ENCODE peak calls at places on chromosomes 5 and 9, in six cellular contexts. M, R, D, S, V and K are unnamed samples.

GRCh38 chr5:108461628-108462367 is 79.9 kb upstream of the FBXL17 start:
- DNase-seq in M (no peak), R (no peak), D (no peak), S (no peak), V (peak), K (peak)

GRCh38 chr9:6055213-6055612 is 39.8 kb upstream of the RANBP6 start:
- DNase-seq in M (peak), R (peak), D (peak), S (peak), V (peak), K (peak)

GRCh38 chr5:61151893-61152292 is 10.4 kb downstream of the SMIM15 start:
- DNase-seq in M (no peak), R (no peak), D (no peak), S (no peak), V (no peak), K (no peak)

GRCh38 chr9:88025411-88026132 is 51.2 kb upstream of the CDK20 start:
- DNase-seq in M (no peak), R (no peak), D (no peak), S (no peak), V (no peak), K (no peak)

GRCh38 chr5:35331941-35332340 is 101.7 kb upstream of the PRLR start:
- DNase-seq in M (no peak), R (no peak), D (no peak), S (no peak), V (no peak), K (peak)

GRCh38 chr5:78504726-78505431 is 143.7 kb downstream of the LHFPL2 start:
- DNase-seq in M (peak), R (peak), D (no peak), S (peak), V (peak), K (peak)

GRCh38 chr9:22954964-22955363 is 508.3 kb downstream of the DMRTA1 start:
- DNase-seq in M (no peak), R (no peak), D (no peak), S (no peak), V (no peak), K (no peak)

GRCh38 chr5:138463335-138464017 is 1.8 kb upstream of the EGR1 start:
- DNase-seq in M (peak), R (no peak), D (no peak), S (no peak), V (no peak), K (no peak)

GRCh38 chr9:35689601-35690446 is at the start of gene TPM2:
- DNase-seq in M (no peak), R (no peak), D (no peak), S (peak), V (peak), K (peak)

GRCh38 chr9:130763585-130764200 is 70.1 kb downstream of the EXOSC2 start:
- DNase-seq in M (no peak), R (no peak), D (no peak), S (no peak), V (no peak), K (no peak)

GRCh38 chr9:98539954-98540353 is 168.8 kb downstream of the GABBR2 start:
- DNase-seq in M (no peak), R (no peak), D (no peak), S (no peak), V (peak), K (peak)

GRCh38 chr5:138641547-138642298 is 66.5 kb upstream of the HSPA9 start:
- DNase-seq in M (no peak), R (peak), D (peak), S (peak), V (peak), K (peak)

GRCh38 chr9:123412171-123412820 is 56.3 kb downstream of the CRB2 start:
- DNase-seq in M (no peak), R (no peak), D (no peak), S (no peak), V (no peak), K (no peak)

GRCh38 chr9:76803083-76803482 is 38.8 kb downstream of the PCA3 start:
- DNase-seq in M (no peak), R (no peak), D (no peak), S (no peak), V (no peak), K (no peak)

GRCh38 chr9:34123682-34124081 is 2.8 kb downstream of the DCAF12 start:
- DNase-seq in M (no peak), R (no peak), D (no peak), S (no peak), V (no peak), K (no peak)